ENCODE peak calls at places on chromosomes 11 and 22, in five cellular contexts. J is NCI-H446, O is NCI-H1105 treated with DMSO at 0.1 percent for 48 hours, Q is choroid plexus epithelial cell, D is lung. I is an unnamed sample.

GRCh38 chr11:32034680-32035079 is 56.2 kb upstream of the RCN1 start:
- DNase-seq in J (no peak), O (no peak), Q (peak), D (no peak), I (no peak)

GRCh38 chr11:46265764-46266163 is 11.7 kb upstream of the CREB3L1 start:
- DNase-seq in J (no peak), O (no peak), Q (no peak), D (no peak), I (peak)

GRCh38 chr22:23383491-23384450 is 196.3 kb downstream of the IGLL1 start:
- DNase-seq in J (peak), O (no peak), Q (peak), D (no peak), I (peak)

GRCh38 chr11:32374261-32374711 is 61.1 kb downstream of the WT1 start:
- DNase-seq in J (peak), O (no peak), Q (peak), D (no peak), I (no peak)

GRCh38 chr22:26972281-26972680 is 314.9 kb downstream of the MIAT start:
- DNase-seq in J (peak), O (no peak), Q (no peak), D (no peak), I (no peak)

GRCh38 chr11:92128026-92128425 is 96.6 kb upstream of the FAT3 start:
- DNase-seq in J (no peak), O (no peak), Q (no peak), D (no peak), I (no peak)

GRCh38 chr11:91872216-91872615 is 352.4 kb upstream of the FAT3 start:
- DNase-seq in J (no peak), O (no peak), Q (no peak), D (no peak), I (no peak)

GRCh38 chr11:126914166-126914565 is 86.4 kb downstream of the KIRREL3 start:
- DNase-seq in J (no peak), O (no peak), Q (no peak), D (no peak), I (no peak)

GRCh38 chr22:49715450-49715849 is 112.2 kb downstream of the BRD1 start:
- DNase-seq in J (no peak), O (no peak), Q (peak), D (no peak), I (no peak)

GRCh38 chr22:22528780-22529179 is 8.7 kb upstream of the ZNF280A start:
- DNase-seq in J (no peak), O (no peak), Q (no peak), D (no peak), I (no peak)

GRCh38 chr11:63920126-63920869 is 3.3 kb upstream of the RCOR2 start:
- DNase-seq in J (no peak), O (no peak), Q (no peak), D (peak), I (no peak)

GRCh38 chr11:57480409-57481137 is 20.2 kb downstream of the RTN4RL2 start:
- DNase-seq in J (peak), O (peak), Q (peak), D (peak), I (peak)

GRCh38 chr11:6576471-6577373 is 26.7 kb downstream of the RRP8 start:
- DNase-seq in J (peak), O (peak), Q (peak), D (no peak), I (no peak)

GRCh38 chr11:110830344-110831141 is 118.3 kb upstream of the ARHGAP20 start:
- DNase-seq in J (no peak), O (no peak), Q (no peak), D (no peak), I (no peak)

GRCh38 chr11:64675417-64676252 is 47.4 kb downstream of the NRXN2 start:
- DNase-seq in J (peak), O (no peak), Q (peak), D (no peak), I (no peak)

GRCh38 chr22:17672417-17672991 is 33.9 kb downstream of the BCL2L13 start:
- DNase-seq in J (no peak), O (no peak), Q (peak), D (no peak), I (no peak)

GRCh38 chr11:72635309-72635915 is 38.8 kb downstream of the PDE2A start:
- DNase-seq in J (no peak), O (no peak), Q (no peak), D (no peak), I (no peak)

GRCh38 chr22:28855355-28856094 is 27.8 kb upstream of the ZNRF3 start:
- DNase-seq in J (peak), O (peak), Q (peak), D (peak), I (peak)

GRCh38 chr11:98862169-98862568 is 158.6 kb upstream of the CNTN5 start:
- DNase-seq in J (no peak), O (no peak), Q (no peak), D (no peak), I (no peak)

GRCh38 chr11:126700773-126701554 is 299.6 kb downstream of the KIRREL3 start:
- DNase-seq in J (no peak), O (no peak), Q (no peak), D (no peak), I (no peak)

GRCh38 chr11:35013514-35014191 is 97.2 kb downstream of the PDHX start:
- DNase-seq in J (no peak), O (no peak), Q (peak), D (no peak), I (no peak)

GRCh38 chr11:96235725-96236124 is 107.3 kb downstream of the MAML2 start:
- DNase-seq in J (no peak), O (no peak), Q (peak), D (no peak), I (no peak)

GRCh38 chr11:61949169-61950034 is 749 bp upstream of the BEST1 start:
- DNase-seq in J (peak), O (peak), Q (peak), D (peak), I (peak)

GRCh38 chr11:7575841-7576451 is 62.1 kb downstream of the PPFIBP2 start:
- DNase-seq in J (no peak), O (no peak), Q (no peak), D (peak), I (peak)

GRCh38 chr22:34429314-34429713 is 509.0 kb upstream of the LARGE1 start:
- DNase-seq in J (no peak), O (no peak), Q (no peak), D (no peak), I (no peak)

GRCh38 chr11:21625982-21626381 is 566.9 kb upstream of the ANO5 start:
- DNase-seq in J (peak), O (no peak), Q (no peak), D (peak), I (no peak)

GRCh38 chr11:70381350-70381749 is 17.0 kb upstream of the CTTN start:
- DNase-seq in J (no peak), O (no peak), Q (no peak), D (no peak), I (no peak)

GRCh38 chr11:66286699-66287098 is 2.2 kb downstream of the YIF1A start:
- DNase-seq in J (no peak), O (no peak), Q (no peak), D (no peak), I (no peak)

GRCh38 chr22:35539910-35540599 is 576 bp upstream of the RASD2 start:
- DNase-seq in J (peak), O (no peak), Q (peak), D (no peak), I (peak)

GRCh38 chr11:4551346-4551979 is 6.5 kb downstream of the OR52M1 start:
- DNase-seq in J (no peak), O (no peak), Q (peak), D (no peak), I (no peak)

GRCh38 chr11:76578655-76579046 is 91.9 kb downstream of the LRRC32 start:
- DNase-seq in J (no peak), O (no peak), Q (no peak), D (no peak), I (no peak)

GRCh38 chr11:128201006-128201405 is 386.4 kb downstream of the ETS1 start:
- DNase-seq in J (no peak), O (no peak), Q (no peak), D (no peak), I (no peak)

GRCh38 chr11:14413307-14414072 is 54.5 kb upstream of the RRAS2 start:
- DNase-seq in J (no peak), O (no peak), Q (peak), D (no peak), I (no peak)

GRCh38 chr11:87726511-87726910 is 448.7 kb downstream of the RAB38 start:
- DNase-seq in J (no peak), O (no peak), Q (peak), D (no peak), I (no peak)